ENCODE peak calls at places on chromosomes 6 and 20, in seven cellular contexts. V, I, D, Q, B, Z and P are unnamed samples.

GRCh38 chr6:39075010-39075738 is 26.6 kb downstream of the GLP1R start:
- DNase-seq in V (no peak), I (peak), D (no peak), Q (no peak), B (no peak), Z (no peak), P (no peak)

GRCh38 chr6:135451617-135452190 is 45.8 kb downstream of the AHI1 start:
- DNase-seq in V (peak), I (no peak), D (peak), Q (peak), B (no peak), Z (no peak), P (peak)

GRCh38 chr20:62815066-62815991 is 1.5 kb upstream of the COL9A3 start:
- DNase-seq in V (peak), I (peak), D (peak), Q (peak), B (peak), Z (no peak), P (no peak)

GRCh38 chr20:62776692-62777527 is 19.4 kb upstream of the MRGBP start:
- DNase-seq in V (peak), I (peak), D (no peak), Q (peak), B (no peak), Z (no peak), P (no peak)

GRCh38 chr6:20001286-20001685 is 164.1 kb downstream of the ID4 start:
- DNase-seq in V (no peak), I (no peak), D (no peak), Q (no peak), B (no peak), Z (no peak), P (no peak)

GRCh38 chr20:1430004-1430451 is 36.6 kb downstream of the NSFL1C start:
- DNase-seq in V (peak), I (no peak), D (peak), Q (no peak), B (no peak), Z (no peak), P (no peak)

GRCh38 chr20:58216334-58216733 is 12.1 kb downstream of the ANKRD60 start:
- DNase-seq in V (peak), I (no peak), D (no peak), Q (no peak), B (no peak), Z (no peak), P (no peak)

GRCh38 chr20:32763202-32763999 is 1.2 kb downstream of the DNMT3B start:
- DNase-seq in V (no peak), I (no peak), D (no peak), Q (peak), B (no peak), Z (no peak), P (no peak)

GRCh38 chr20:11766961-11767360 is 150.7 kb upstream of the BTBD3 start:
- DNase-seq in V (peak), I (peak), D (no peak), Q (peak), B (no peak), Z (peak), P (no peak)

GRCh38 chr6:20366082-20366834 is 35.4 kb upstream of the E2F3 start:
- DNase-seq in V (no peak), I (no peak), D (no peak), Q (peak), B (no peak), Z (peak), P (no peak)

GRCh38 chr20:36284751-36285150 is 21.4 kb upstream of the DLGAP4 start:
- DNase-seq in V (no peak), I (no peak), D (no peak), Q (no peak), B (no peak), Z (no peak), P (no peak)

GRCh38 chr20:56758706-56759105 is 129.6 kb downstream of the TFAP2C start:
- DNase-seq in V (no peak), I (no peak), D (no peak), Q (no peak), B (no peak), Z (no peak), P (no peak)

GRCh38 chr6:105600342-105601293 is 197.7 kb upstream of the PREP start:
- DNase-seq in V (peak), I (no peak), D (peak), Q (no peak), B (no peak), Z (no peak), P (no peak)

GRCh38 chr20:61493798-61494305 is 241.8 kb downstream of the CDH4 start:
- DNase-seq in V (no peak), I (peak), D (no peak), Q (no peak), B (no peak), Z (no peak), P (no peak)

GRCh38 chr6:28353356-28353755 is 3.6 kb downstream of the ZKSCAN3 start:
- DNase-seq in V (no peak), I (no peak), D (no peak), Q (no peak), B (no peak), Z (no peak), P (no peak)

GRCh38 chr20:54491443-54491842 is 16.1 kb downstream of the DOK5 start:
- DNase-seq in V (no peak), I (no peak), D (no peak), Q (no peak), B (no peak), Z (no peak), P (no peak)

GRCh38 chr20:62365814-62366369 is 1.2 kb downstream of the LAMA5 start:
- DNase-seq in V (no peak), I (peak), D (no peak), Q (peak), B (no peak), Z (peak), P (no peak)

GRCh38 chr6:151059612-151060095 is 180.1 kb upstream of the AKAP12 start:
- DNase-seq in V (no peak), I (no peak), D (peak), Q (no peak), B (no peak), Z (no peak), P (no peak)

GRCh38 chr6:125169058-125169457 is 15.5 kb downstream of the TPD52L1 start:
- DNase-seq in V (peak), I (no peak), D (no peak), Q (no peak), B (no peak), Z (no peak), P (no peak)

GRCh38 chr20:41344938-41345728 is 4.5 kb downstream of the LPIN3 start:
- DNase-seq in V (no peak), I (no peak), D (no peak), Q (no peak), B (no peak), Z (no peak), P (no peak)

GRCh38 chr20:57480444-57481152 is 44.3 kb downstream of the CTCFL start:
- DNase-seq in V (no peak), I (no peak), D (no peak), Q (no peak), B (no peak), Z (no peak), P (no peak)

GRCh38 chr20:53739799-53740785 is 146.5 kb upstream of the ZNF217 start:
- DNase-seq in V (peak), I (no peak), D (peak), Q (no peak), B (no peak), Z (no peak), P (no peak)

GRCh38 chr6:15798856-15799255 is 136.0 kb upstream of the DTNBP1 start:
- DNase-seq in V (no peak), I (no peak), D (no peak), Q (no peak), B (no peak), Z (no peak), P (no peak)

GRCh38 chr6:116766506-116767176 is 1.1 kb upstream of the FAM162B start:
- DNase-seq in V (no peak), I (no peak), D (no peak), Q (no peak), B (no peak), Z (no peak), P (no peak)

GRCh38 chr6:85923013-85923430 is 280.3 kb upstream of the SYNCRIP start:
- DNase-seq in V (peak), I (peak), D (peak), Q (peak), B (peak), Z (peak), P (peak)

GRCh38 chr6:90403489-90404381 is 107.1 kb upstream of the BACH2 start:
- DNase-seq in V (peak), I (peak), D (peak), Q (peak), B (peak), Z (peak), P (no peak)

DNA sequence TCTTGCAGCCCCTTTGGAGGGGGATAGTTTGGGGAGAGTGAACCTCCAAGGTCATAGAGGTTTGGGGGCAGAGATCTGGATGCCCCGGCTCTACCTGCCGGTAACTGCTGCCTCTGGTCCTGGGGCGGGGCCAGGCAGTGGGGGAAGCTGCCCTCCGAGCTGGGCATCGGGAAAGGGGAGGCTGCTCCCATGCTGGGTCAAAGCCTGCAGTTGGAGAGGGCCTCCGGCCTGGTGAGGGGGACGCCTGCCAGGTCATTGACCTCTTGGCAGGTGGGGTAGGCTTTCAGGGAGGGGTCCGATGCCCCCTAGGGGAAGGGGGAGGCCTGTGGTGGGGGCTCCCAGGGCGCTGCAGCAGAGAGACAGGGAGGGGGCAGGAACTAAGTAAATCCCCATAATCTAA is 7.1 kb downstream of the COL11A2 start:
- DNase-seq in V (no peak), I (no peak), D (no peak), Q (no peak), B (no peak), Z (no peak), P (no peak)
- H3K4me2 ChIP-seq in V (no peak), I (no peak), D (no peak), Q (no peak), B (no peak), Z (no peak), P (no peak)

GRCh38 chr20:46176744-46177378 is 58.7 kb downstream of the CD40 start:
- DNase-seq in V (no peak), I (no peak), D (no peak), Q (no peak), B (no peak), Z (no peak), P (no peak)
- H2BK120ac ChIP-seq in V (no peak), I (no peak), D (no peak), Q (no peak), B (no peak), Z (no peak), P (no peak)

GRCh38 chr6:149354009-149354408 is 36.5 kb downstream of the TAB2 start:
- DNase-seq in V (no peak), I (no peak), D (no peak), Q (no peak), B (no peak), Z (no peak), P (no peak)
- H3K18ac ChIP-seq in V (no peak), I (no peak), D (no peak), Q (no peak), B (no peak), Z (no peak), P (no peak)

DNA sequence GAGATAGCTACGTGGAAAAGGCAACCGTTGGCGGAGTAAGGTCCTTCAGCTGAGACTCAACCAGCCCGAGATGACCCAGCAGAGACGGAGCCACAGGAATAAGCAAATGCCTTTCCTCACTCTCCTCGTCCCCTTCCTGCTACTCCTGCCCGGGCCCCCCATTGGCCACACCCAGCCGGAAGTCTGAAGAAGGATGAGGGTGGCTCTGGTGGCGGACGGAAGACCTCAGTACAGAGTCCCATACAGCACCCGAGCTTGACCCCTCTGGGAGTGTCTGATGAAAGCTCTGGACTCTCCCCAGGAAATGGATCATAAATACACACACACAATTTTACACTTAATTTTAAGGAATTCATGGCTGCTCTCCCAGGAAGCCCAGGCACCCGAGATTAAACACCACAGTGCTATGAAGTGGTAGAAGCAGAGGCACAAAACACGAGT is 125.5 kb downstream of the BANF2 start:
- DNase-seq in V (no peak), I (no peak), D (no peak), Q (no peak), B (no peak), Z (no peak), P (no peak)
- H3K4me2 ChIP-seq in V (no peak), I (no peak), D (no peak), Q (no peak), B (no peak), Z (no peak), P (no peak)

GRCh38 chr6:79784013-79784753 is 153.1 kb downstream of the SH3BGRL2 start:
- DNase-seq in V (no peak), I (no peak), D (no peak), Q (no peak), B (no peak), Z (no peak), P (no peak)
- H2BK120ac ChIP-seq in V (no peak), I (no peak), D (no peak), Q (no peak), B (no peak), Z (no peak), P (no peak)

DNA sequence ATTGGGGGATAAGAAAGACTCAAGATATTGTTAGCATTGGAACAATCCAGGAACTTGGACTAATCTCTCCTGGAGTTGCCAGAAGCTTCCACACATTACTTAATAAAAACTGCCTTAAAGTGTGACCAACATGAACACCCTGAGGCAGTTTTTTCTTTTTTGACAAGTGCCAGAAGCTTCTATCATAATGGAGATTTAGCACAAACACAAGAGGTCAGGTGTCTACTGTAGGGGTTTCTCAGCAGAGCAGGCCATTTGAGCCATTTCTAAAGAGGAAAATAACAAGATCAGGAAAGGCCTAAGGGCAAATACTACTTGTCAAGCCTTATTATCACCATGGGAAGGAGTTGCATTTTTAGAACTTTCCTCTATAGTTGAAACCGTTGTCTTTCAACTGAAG is 361.5 kb downstream of the EPM2A start:
- DNase-seq in V (no peak), I (no peak), D (no peak), Q (no peak), B (no peak), Z (no peak), P (no peak)
- H3K18ac ChIP-seq in V (no peak), I (no peak), D (no peak), Q (no peak), B (no peak), Z (no peak), P (no peak)

GRCh38 chr6:32858194-32858593 is 4.2 kb downstream of the PSMB9 start:
- DNase-seq in V (no peak), I (no peak), D (no peak), Q (no peak), B (no peak), Z (no peak), P (no peak)

GRCh38 chr6:32857156-32857891 is 3.3 kb downstream of the PSMB9 start:
- DNase-seq in V (no peak), I (no peak), D (no peak), Q (no peak), B (no peak), Z (no peak), P (no peak)

GRCh38 chr6:32853541-32854375 is at the start of the genes PSMB9 and TAP1:
- DNase-seq in V (peak), I (peak), D (peak), Q (peak), B (peak), Z (peak), P (peak)

GRCh38 chr6:32854376-32855178 is 585 bp downstream of the PSMB9 start:
- DNase-seq in V (peak), I (no peak), D (peak), Q (no peak), B (no peak), Z (no peak), P (no peak)

GRCh38 chr6:32855467-32856174 is 1.6 kb downstream of the PSMB9 start:
- DNase-seq in V (no peak), I (no peak), D (peak), Q (no peak), B (no peak), Z (peak), P (no peak)
- H3K4me2 ChIP-seq in V (no peak), I (no peak), D (no peak), Q (no peak), B (no peak), Z (no peak), P (no peak)

GRCh38 chr6:42628604-42629003 is 64.8 kb downstream of the UBR2 start:
- DNase-seq in V (no peak), I (no peak), D (no peak), Q (no peak), B (no peak), Z (no peak), P (no peak)
- H2BK120ac ChIP-seq in V (no peak), I (no peak), D (no peak), Q (no peak), B (no peak), Z (no peak), P (no peak)